ENCODE peak calls at places on chromosomes 5 and 9, in eight cellular contexts. One of them, this sample, is unnamed.

GRCh38 chr5:180395540-180396274 is 42.6 kb upstream of the GFPT2 start:
- DNase-seq in cardiac fibroblast: no peak
- DNase-seq in activated T-helper 1 cell treated with anti-CD3 and anti-CD28 coated beads, Interleukin-2, amount 50 U/mL, for 16 hours: no peak
- DNase-seq in frontal cortex: no peak
- DNase-seq in naive thymus-derived CD8-positive, alpha-beta T cell: no peak
- DNase-seq in KBM-7: no peak
- DNase-seq in chondrocyte: no peak
- DNase-seq in neural crest cell: no peak
- DNase-seq in this sample: no peak

GRCh38 chr5:170273968-170274710 is 23.4 kb downstream of the LCP2 start:
- DNase-seq in cardiac fibroblast: peak
- DNase-seq in activated T-helper 1 cell treated with anti-CD3 and anti-CD28 coated beads, Interleukin-2, amount 50 U/mL, for 16 hours: no peak
- DNase-seq in frontal cortex: no peak
- DNase-seq in naive thymus-derived CD8-positive, alpha-beta T cell: peak
- DNase-seq in KBM-7: peak
- DNase-seq in chondrocyte: no peak
- DNase-seq in neural crest cell: no peak
- DNase-seq in this sample: no peak

GRCh38 chr5:179253730-179254129 is 91.5 kb downstream of the ADAMTS2 start:
- DNase-seq in cardiac fibroblast: no peak
- DNase-seq in activated T-helper 1 cell treated with anti-CD3 and anti-CD28 coated beads, Interleukin-2, amount 50 U/mL, for 16 hours: no peak
- DNase-seq in frontal cortex: no peak
- DNase-seq in naive thymus-derived CD8-positive, alpha-beta T cell: no peak
- DNase-seq in KBM-7: no peak
- DNase-seq in chondrocyte: peak
- DNase-seq in neural crest cell: no peak
- DNase-seq in this sample: no peak

GRCh38 chr5:178111925-178112324 is 1.4 kb upstream of the N4BP3 start:
- DNase-seq in cardiac fibroblast: peak
- DNase-seq in activated T-helper 1 cell treated with anti-CD3 and anti-CD28 coated beads, Interleukin-2, amount 50 U/mL, for 16 hours: no peak
- DNase-seq in frontal cortex: no peak
- DNase-seq in naive thymus-derived CD8-positive, alpha-beta T cell: no peak
- DNase-seq in KBM-7: no peak
- DNase-seq in chondrocyte: no peak
- DNase-seq in neural crest cell: no peak
- DNase-seq in this sample: no peak

GRCh38 chr9:132498811-132499210 is 83.6 kb upstream of the BARHL1 start:
- DNase-seq in cardiac fibroblast: no peak
- DNase-seq in activated T-helper 1 cell treated with anti-CD3 and anti-CD28 coated beads, Interleukin-2, amount 50 U/mL, for 16 hours: no peak
- DNase-seq in frontal cortex: no peak
- DNase-seq in naive thymus-derived CD8-positive, alpha-beta T cell: no peak
- DNase-seq in KBM-7: no peak
- DNase-seq in chondrocyte: no peak
- DNase-seq in neural crest cell: no peak
- DNase-seq in this sample: no peak

GRCh38 chr5:97839338-97840081 is 656.5 kb upstream of the RIOK2 start:
- DNase-seq in cardiac fibroblast: peak
- DNase-seq in activated T-helper 1 cell treated with anti-CD3 and anti-CD28 coated beads, Interleukin-2, amount 50 U/mL, for 16 hours: no peak
- DNase-seq in frontal cortex: no peak
- DNase-seq in naive thymus-derived CD8-positive, alpha-beta T cell: no peak
- DNase-seq in KBM-7: no peak
- DNase-seq in chondrocyte: no peak
- DNase-seq in neural crest cell: no peak
- DNase-seq in this sample: no peak

GRCh38 chr9:35605336-35606137 is 475 bp downstream of the TESK1 start:
- DNase-seq in cardiac fibroblast: peak
- DNase-seq in activated T-helper 1 cell treated with anti-CD3 and anti-CD28 coated beads, Interleukin-2, amount 50 U/mL, for 16 hours: no peak
- DNase-seq in frontal cortex: no peak
- DNase-seq in naive thymus-derived CD8-positive, alpha-beta T cell: no peak
- DNase-seq in KBM-7: peak
- DNase-seq in chondrocyte: peak
- DNase-seq in neural crest cell: peak
- DNase-seq in this sample: no peak

GRCh38 chr5:112917453-112918005 is 4.5 kb downstream of the REEP5 start:
- DNase-seq in cardiac fibroblast: no peak
- DNase-seq in activated T-helper 1 cell treated with anti-CD3 and anti-CD28 coated beads, Interleukin-2, amount 50 U/mL, for 16 hours: no peak
- DNase-seq in frontal cortex: no peak
- DNase-seq in naive thymus-derived CD8-positive, alpha-beta T cell: no peak
- DNase-seq in KBM-7: no peak
- DNase-seq in chondrocyte: no peak
- DNase-seq in neural crest cell: no peak
- DNase-seq in this sample: no peak

GRCh38 chr9:84857224-84857623 is 187.7 kb downstream of the NTRK2 start:
- DNase-seq in cardiac fibroblast: peak
- DNase-seq in activated T-helper 1 cell treated with anti-CD3 and anti-CD28 coated beads, Interleukin-2, amount 50 U/mL, for 16 hours: no peak
- DNase-seq in frontal cortex: no peak
- DNase-seq in naive thymus-derived CD8-positive, alpha-beta T cell: no peak
- DNase-seq in KBM-7: no peak
- DNase-seq in chondrocyte: no peak
- DNase-seq in neural crest cell: no peak
- DNase-seq in this sample: no peak

GRCh38 chr5:145750194-145750593 is 84.9 kb downstream of the PRELID2 start:
- DNase-seq in cardiac fibroblast: peak
- DNase-seq in activated T-helper 1 cell treated with anti-CD3 and anti-CD28 coated beads, Interleukin-2, amount 50 U/mL, for 16 hours: no peak
- DNase-seq in frontal cortex: no peak
- DNase-seq in naive thymus-derived CD8-positive, alpha-beta T cell: no peak
- DNase-seq in KBM-7: no peak
- DNase-seq in chondrocyte: no peak
- DNase-seq in neural crest cell: no peak
- DNase-seq in this sample: no peak

GRCh38 chr9:88532320-88532719 is 2.7 kb upstream of the NXNL2 start:
- DNase-seq in cardiac fibroblast: peak
- DNase-seq in activated T-helper 1 cell treated with anti-CD3 and anti-CD28 coated beads, Interleukin-2, amount 50 U/mL, for 16 hours: no peak
- DNase-seq in frontal cortex: no peak
- DNase-seq in naive thymus-derived CD8-positive, alpha-beta T cell: no peak
- DNase-seq in KBM-7: peak
- DNase-seq in chondrocyte: no peak
- DNase-seq in neural crest cell: peak
- DNase-seq in this sample: no peak

GRCh38 chr5:127854520-127854919 is 151.3 kb downstream of the CCDC192 start:
- DNase-seq in cardiac fibroblast: no peak
- DNase-seq in activated T-helper 1 cell treated with anti-CD3 and anti-CD28 coated beads, Interleukin-2, amount 50 U/mL, for 16 hours: no peak
- DNase-seq in frontal cortex: no peak
- DNase-seq in naive thymus-derived CD8-positive, alpha-beta T cell: no peak
- DNase-seq in KBM-7: no peak
- DNase-seq in chondrocyte: no peak
- DNase-seq in neural crest cell: no peak
- DNase-seq in this sample: no peak

GRCh38 chr9:13267743-13268142 is 11.7 kb downstream of the MPDZ start:
- DNase-seq in cardiac fibroblast: peak
- DNase-seq in activated T-helper 1 cell treated with anti-CD3 and anti-CD28 coated beads, Interleukin-2, amount 50 U/mL, for 16 hours: no peak
- DNase-seq in frontal cortex: no peak
- DNase-seq in naive thymus-derived CD8-positive, alpha-beta T cell: no peak
- DNase-seq in KBM-7: no peak
- DNase-seq in chondrocyte: no peak
- DNase-seq in neural crest cell: no peak
- DNase-seq in this sample: no peak

GRCh38 chr5:157280927-157281326 is 15.0 kb downstream of the CYFIP2 start:
- DNase-seq in cardiac fibroblast: peak
- DNase-seq in activated T-helper 1 cell treated with anti-CD3 and anti-CD28 coated beads, Interleukin-2, amount 50 U/mL, for 16 hours: no peak
- DNase-seq in frontal cortex: no peak
- DNase-seq in naive thymus-derived CD8-positive, alpha-beta T cell: no peak
- DNase-seq in KBM-7: no peak
- DNase-seq in chondrocyte: no peak
- DNase-seq in neural crest cell: no peak
- DNase-seq in this sample: no peak

GRCh38 chr9:13963005-13963653 is 350.8 kb downstream of the NFIB start:
- DNase-seq in cardiac fibroblast: no peak
- DNase-seq in activated T-helper 1 cell treated with anti-CD3 and anti-CD28 coated beads, Interleukin-2, amount 50 U/mL, for 16 hours: no peak
- DNase-seq in frontal cortex: no peak
- DNase-seq in naive thymus-derived CD8-positive, alpha-beta T cell: no peak
- DNase-seq in KBM-7: no peak
- DNase-seq in chondrocyte: no peak
- DNase-seq in neural crest cell: no peak
- DNase-seq in this sample: no peak

GRCh38 chr5:68261174-68262021 is 45.8 kb downstream of the PIK3R1 start:
- DNase-seq in cardiac fibroblast: peak
- DNase-seq in activated T-helper 1 cell treated with anti-CD3 and anti-CD28 coated beads, Interleukin-2, amount 50 U/mL, for 16 hours: no peak
- DNase-seq in frontal cortex: no peak
- DNase-seq in naive thymus-derived CD8-positive, alpha-beta T cell: no peak
- DNase-seq in KBM-7: no peak
- DNase-seq in chondrocyte: no peak
- DNase-seq in neural crest cell: no peak
- DNase-seq in this sample: no peak

GRCh38 chr5:77138981-77139380 is 51.9 kb upstream of the ZBED3 start:
- DNase-seq in cardiac fibroblast: peak
- DNase-seq in activated T-helper 1 cell treated with anti-CD3 and anti-CD28 coated beads, Interleukin-2, amount 50 U/mL, for 16 hours: no peak
- DNase-seq in frontal cortex: no peak
- DNase-seq in naive thymus-derived CD8-positive, alpha-beta T cell: no peak
- DNase-seq in KBM-7: peak
- DNase-seq in chondrocyte: no peak
- DNase-seq in neural crest cell: no peak
- DNase-seq in this sample: no peak

GRCh38 chr5:142110046-142110531 is 1.5 kb downstream of the NDFIP1 start:
- DNase-seq in cardiac fibroblast: peak
- DNase-seq in activated T-helper 1 cell treated with anti-CD3 and anti-CD28 coated beads, Interleukin-2, amount 50 U/mL, for 16 hours: no peak
- DNase-seq in frontal cortex: peak
- DNase-seq in naive thymus-derived CD8-positive, alpha-beta T cell: no peak
- DNase-seq in KBM-7: peak
- DNase-seq in chondrocyte: no peak
- DNase-seq in neural crest cell: no peak
- DNase-seq in this sample: no peak